ENCODE peak calls at places on chromosome 6, in nine cellular contexts. Q is HCT116, X is GM23248, E is SK-N-SH, P is PC-3, U is hepatocyte, S is MM.1S, L is GM23338, C is OCI-LY7. Y is an unnamed sample. For H3K4me1, the result is how much of the 10 kb centered on the place peaks cover.

GRCh38 chr6:150032598-150032997 is 7.3 kb upstream of the RAET1L start:
- DNase-seq in Q (no peak), X (no peak), E (no peak), P (no peak), U (no peak), S (no peak), L (no peak), C (no peak), Y (no peak)

GRCh38 chr6:20024316-20024673 is 187.1 kb downstream of the ID4 start:
- DNase-seq in Q (no peak), X (no peak), E (no peak), P (no peak), U (no peak), S (no peak), L (no peak), C (no peak), Y (no peak)

GRCh38 chr6:142946181-142946923 is 1.4 kb upstream of the HIVEP2 start:
- DNase-seq in Q (peak), X (peak), E (peak), P (peak), U (peak), S (peak), L (peak), C (peak), Y (peak)

GRCh38 chr6:135180458-135181332 is at the start of gene MYB:
- DNase-seq in Q (no peak), X (peak), E (peak), P (peak), U (peak), S (peak), L (peak), C (peak), Y (peak)

GRCh38 chr6:19988555-19988954 is 151.4 kb downstream of the ID4 start:
- DNase-seq in Q (no peak), X (peak), E (no peak), P (peak), U (peak), S (peak), L (peak), C (no peak), Y (peak)

GRCh38 chr6:10547809-10548208 is 26.7 kb downstream of the GCNT2 start:
- DNase-seq in Q (no peak), X (no peak), E (no peak), P (no peak), U (no peak), S (no peak), L (no peak), C (no peak), Y (no peak)

GRCh38 chr6:148389086-148389485 is 46.4 kb downstream of the SASH1 start:
- DNase-seq in Q (no peak), X (no peak), E (no peak), P (no peak), U (no peak), S (no peak), L (no peak), C (no peak), Y (no peak)

GRCh38 chr6:95321106-95321505 is 256.2 kb upstream of the MANEA start:
- DNase-seq in Q (no peak), X (no peak), E (no peak), P (peak), U (no peak), S (no peak), L (no peak), C (no peak), Y (no peak)

GRCh38 chr6:5439749-5440148 is 178.4 kb downstream of the FARS2 start:
- DNase-seq in Q (no peak), X (no peak), E (no peak), P (peak), U (no peak), S (no peak), L (no peak), C (no peak), Y (no peak)

GRCh38 chr6:114650891-114651290 is 308.1 kb upstream of the HS3ST5 start:
- DNase-seq in Q (no peak), X (no peak), E (no peak), P (peak), U (no peak), S (no peak), L (no peak), C (no peak), Y (no peak)

GRCh38 chr6:55957961-55958422 is 82.6 kb upstream of the BMP5 start:
- DNase-seq in Q (no peak), X (peak), E (no peak), P (no peak), U (no peak), S (no peak), L (no peak), C (no peak), Y (no peak)

GRCh38 chr6:99019341-99019740 is 71.6 kb upstream of the FBXL4 start:
- DNase-seq in Q (no peak), X (peak), E (no peak), P (peak), U (no peak), S (no peak), L (no peak), C (no peak), Y (no peak)

GRCh38 chr6:447381-448165 is 56.0 kb downstream of the IRF4 start:
- DNase-seq in Q (no peak), X (no peak), E (no peak), P (no peak), U (no peak), S (no peak), L (no peak), C (no peak), Y (no peak)

GRCh38 chr6:147509900-147510299 is 1.4 kb downstream of the SAMD5 start:
- DNase-seq in Q (no peak), X (no peak), E (no peak), P (no peak), U (peak), S (no peak), L (no peak), C (no peak), Y (no peak)

GRCh38 chr6:43125555-43125954 is 45.5 kb upstream of the SRF start:
- DNase-seq in Q (no peak), X (peak), E (no peak), P (no peak), U (no peak), S (no peak), L (no peak), C (no peak), Y (no peak)

GRCh38 chr6:41668968-41669367 is 30.7 kb downstream of the MDFI start:
- DNase-seq in Q (no peak), X (no peak), E (no peak), P (no peak), U (no peak), S (no peak), L (no peak), C (no peak), Y (no peak)

GRCh38 chr6:12092762-12093161 is 80.7 kb downstream of the HIVEP1 start:
- DNase-seq in Q (no peak), X (no peak), E (no peak), P (no peak), U (no peak), S (no peak), L (no peak), C (no peak), Y (no peak)

GRCh38 chr6:35984701-35985100 is 39.7 kb downstream of the SLC26A8 start:
- DNase-seq in Q (no peak), X (no peak), E (no peak), P (no peak), U (no peak), S (no peak), L (peak), C (no peak), Y (no peak)

GRCh38 chr6:123016431-123017110 is 20.5 kb downstream of the CLVS2 start:
- DNase-seq in Q (no peak), X (no peak), E (no peak), P (no peak), U (no peak), S (no peak), L (no peak), C (no peak), Y (peak)

GRCh38 chr6:106692112-106692822 is 62.9 kb downstream of the QRSL1 start:
- DNase-seq in Q (no peak), X (peak), E (no peak), P (peak), U (peak), S (no peak), L (peak), C (no peak), Y (peak)

GRCh38 chr6:33995046-33995872 is 150.6 kb downstream of the GRM4 start:
- DNase-seq in Q (no peak), X (no peak), E (no peak), P (no peak), U (peak), S (no peak), L (no peak), C (no peak), Y (no peak)

GRCh38 chr6:13479971-13480434 is 7.4 kb downstream of the GFOD1 start:
- DNase-seq in Q (no peak), X (no peak), E (no peak), P (no peak), U (no peak), S (no peak), L (no peak), C (no peak), Y (no peak)

GRCh38 chr6:51528556-51528955 is 558.9 kb downstream of the PKHD1 start:
- DNase-seq in Q (no peak), X (no peak), E (no peak), P (peak), U (no peak), S (no peak), L (no peak), C (no peak), Y (no peak)

GRCh38 chr6:32940656-32941411 is at the start of gene HLA-DMB:
- DNase-seq in Q (peak), X (peak), E (peak), P (peak), U (peak), S (peak), L (peak), C (peak), Y (peak)
- H3K4me2 ChIP-seq in Q (peak), X (peak), E (peak), P (peak), U (peak), S (peak), L (peak), C (peak), Y (peak)

DNA sequence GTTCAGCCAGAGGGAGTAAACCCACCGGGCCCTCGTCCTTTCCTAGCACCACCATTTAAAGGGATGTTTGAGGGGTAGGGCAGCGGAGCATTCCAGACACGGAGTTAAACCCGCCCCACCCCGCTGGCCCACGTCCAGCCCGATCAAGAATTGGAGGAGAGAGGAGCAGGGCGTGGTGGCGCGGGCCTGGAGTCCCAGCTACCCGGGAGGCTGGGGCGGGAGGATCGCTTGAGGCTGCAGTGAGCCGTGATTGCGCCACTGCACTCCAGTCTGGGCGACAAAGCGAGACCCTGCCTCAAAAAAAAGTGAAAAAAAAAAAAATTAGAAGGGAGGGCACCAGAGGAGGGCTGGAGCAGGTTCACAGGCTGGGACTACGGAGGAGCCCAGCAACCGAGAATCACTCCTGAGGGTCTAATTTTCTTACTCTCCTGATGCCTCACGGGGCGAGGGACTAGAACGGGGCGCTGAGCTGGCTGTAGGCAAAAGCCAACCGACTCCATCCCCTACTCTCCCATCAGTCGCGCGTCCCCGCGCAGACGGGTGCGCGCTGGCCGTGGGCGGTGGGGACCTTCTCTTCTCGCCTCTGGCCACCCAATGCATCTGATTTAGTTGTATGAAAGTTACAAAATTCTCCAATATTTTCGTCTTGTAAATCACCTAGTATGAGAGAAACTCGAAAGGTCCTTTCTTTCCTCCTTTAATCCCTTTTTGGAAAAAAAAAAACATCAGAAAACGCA is 6.1 kb upstream of the HSPA1B start:
- DNase-seq in Q (no peak), X (peak), E (peak), P (peak), U (peak), S (peak), L (peak), C (peak), Y (peak)
- H3K4me1 ChIP-seq in Q (half or more), X (under half), E (under half), P (half or more), U (under half), S (under half), L (half or more), C (half or more), Y (under half)

GRCh38 chr6:45422541-45423110 is 44.9 kb upstream of the SUPT3H start:
- DNase-seq in Q (no peak), X (peak), E (peak), P (peak), U (peak), S (peak), L (peak), C (peak), Y (peak)
- TF ChIP-seq EZH2phosphoT487 in Q (no peak), X (no peak), E (no peak), P (no peak), U (no peak), S (no peak), L (no peak), C (peak), Y (no peak)

GRCh38 chr6:111486921-111487320 is 3.9 kb upstream of the REV3L start:
- DNase-seq in Q (no peak), X (no peak), E (no peak), P (no peak), U (no peak), S (no peak), L (no peak), C (no peak), Y (no peak)
- H3K4me2 ChIP-seq in Q (no peak), X (no peak), E (no peak), P (no peak), U (no peak), S (no peak), L (no peak), C (peak), Y (no peak)

GRCh38 chr6:6746970-6747338 is 158.4 kb downstream of the LY86 start:
- DNase-seq in Q (no peak), X (no peak), E (no peak), P (no peak), U (no peak), S (no peak), L (no peak), C (no peak), Y (no peak)

GRCh38 chr6:6744551-6744950 is 156.0 kb downstream of the LY86 start:
- DNase-seq in Q (no peak), X (no peak), E (no peak), P (no peak), U (no peak), S (no peak), L (no peak), C (no peak), Y (no peak)

GRCh38 chr6:6748001-6748400 is 159.5 kb downstream of the LY86 start:
- DNase-seq in Q (no peak), X (no peak), E (no peak), P (no peak), U (no peak), S (no peak), L (no peak), C (no peak), Y (no peak)

GRCh38 chr6:6747371-6747770 is 158.9 kb downstream of the LY86 start:
- DNase-seq in Q (no peak), X (no peak), E (no peak), P (no peak), U (no peak), S (no peak), L (no peak), C (no peak), Y (no peak)

DNA sequence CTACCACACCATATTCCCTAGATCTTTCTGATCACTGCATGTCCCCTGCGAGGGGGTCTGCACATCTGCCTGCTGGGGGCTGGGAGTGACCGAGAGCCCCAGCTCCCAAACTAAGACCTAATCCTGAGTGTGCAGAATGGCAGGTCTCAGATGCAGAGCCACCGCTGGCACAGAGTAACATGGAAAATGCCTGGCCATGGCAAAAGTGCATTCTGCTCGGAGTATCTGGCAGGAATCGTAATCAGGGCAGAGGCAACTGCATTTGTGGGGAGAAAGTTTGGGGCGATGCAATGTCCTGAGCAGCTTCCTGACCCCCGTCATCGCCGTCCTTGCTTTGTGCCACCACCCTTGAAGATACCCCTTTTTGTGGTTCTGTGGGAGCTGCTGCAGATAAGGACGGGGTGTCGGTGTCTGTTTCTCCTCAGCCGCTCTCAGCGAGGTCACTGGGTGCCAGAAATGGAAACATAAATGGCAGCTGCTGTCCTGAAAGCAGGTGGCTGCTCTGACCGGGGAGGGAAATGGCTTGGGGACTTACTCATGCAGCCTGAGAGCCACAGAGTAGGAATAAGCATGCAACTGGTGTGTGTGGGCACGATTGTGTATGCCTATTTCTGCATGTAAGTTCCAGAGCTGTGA is 157.9 kb downstream of the LY86 start:
- DNase-seq in Q (no peak), X (no peak), E (no peak), P (no peak), U (no peak), S (no peak), L (no peak), C (no peak), Y (no peak)
- H3K4me1 ChIP-seq in Q (under half), X (under half), E (under half), P (under half), U (under half), S (under half), L (under half), C (under half), Y (under half)

DNA sequence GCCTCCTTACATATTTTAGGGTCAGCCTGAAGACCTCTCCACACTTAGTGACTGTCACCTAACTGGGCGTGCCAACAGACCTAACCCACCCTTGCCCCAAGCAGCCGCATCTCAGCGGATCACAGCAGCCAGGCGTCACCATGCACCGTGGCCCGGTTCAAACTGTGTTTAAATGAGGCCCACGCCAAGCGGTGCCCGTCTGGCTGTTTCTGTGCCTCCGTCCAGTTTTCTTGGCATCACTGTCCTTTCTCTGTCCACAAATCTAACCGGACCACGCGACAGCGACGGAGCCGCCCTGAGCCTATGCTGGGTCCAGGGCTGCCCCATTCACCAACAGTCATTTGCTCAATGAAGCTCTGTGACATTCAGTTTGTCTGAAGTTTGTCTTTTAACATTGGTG is 393.3 kb downstream of the THBS2 start:
- DNase-seq in Q (no peak), X (no peak), E (no peak), P (no peak), U (no peak), S (no peak), L (no peak), C (no peak), Y (no peak)
- TF ChIP-seq EZH2phosphoT487 in Q (no peak), X (no peak), E (no peak), P (no peak), U (no peak), S (no peak), L (no peak), C (no peak), Y (no peak)